ENCODE peak calls at places on chromosomes 7 and 10, in six cellular contexts. M is upper lobe of left lung, H is uterus, E is heart right ventricle, C is A549, O is left ventricle myocardium inferior. W is an unnamed sample.

GRCh38 chr10:70914316-70914864 is 26.0 kb upstream of the PCBD1 start:
- DNase-seq in C (no peak), E (no peak), M (no peak), H (no peak), O (no peak), W (no peak)

GRCh38 chr7:919114-919442 is 35.4 kb downstream of the ADAP1 start:
- DNase-seq in C (no peak), E (no peak), M (peak; percentile 73), H (peak; percentile 11), O (peak; percentile 7), W (no peak)

GRCh38 chr7:524800-525199 is 5.2 kb upstream of the PDGFA start:
- DNase-seq in E (no peak), H (no peak), O (no peak), M (no peak), C (no peak), W (no peak)

GRCh38 chr7:94656925-94657731 is 1.2 kb upstream of the SGCE start:
- DNase-seq in O (no peak), C (no peak), E (no peak), M (no peak), H (peak; percentile 17), W (no peak)

GRCh38 chr7:91137969-91138368 is 126.3 kb upstream of the FZD1 start:
- DNase-seq in E (no peak), M (no peak), C (no peak), O (no peak), H (no peak), W (no peak)

GRCh38 chr10:45463244-45464116 is 89.5 kb downstream of the ALOX5 start:
- DNase-seq in O (peak; percentile 19), H (no peak), C (no peak), M (peak; percentile 74), E (no peak), W (no peak)

GRCh38 chr10:5504146-5505072 is 5.0 kb upstream of the CALML5 start:
- DNase-seq in E (no peak), O (no peak), C (no peak), H (no peak), M (no peak), W (no peak)

GRCh38 chr7:98724591-98724990 is 107.5 kb downstream of the NPTX2 start:
- DNase-seq in O (no peak), E (no peak), H (no peak), C (no peak), M (no peak), W (no peak)

GRCh38 chr10:132306341-132306685 is 1.4 kb downstream of the STK32C start:
- DNase-seq in C (no peak), M (peak; percentile 72), O (no peak), E (no peak), H (no peak), W (no peak)

GRCh38 chr7:96598421-96598820 is 111.2 kb downstream of the SEM1 start:
- DNase-seq in H (no peak), E (no peak), C (no peak), M (no peak), O (no peak), W (no peak)

GRCh38 chr7:122674502-122674901 is 24.4 kb downstream of the RNF133 start:
- DNase-seq in M (no peak), H (no peak), O (no peak), E (no peak), C (no peak), W (no peak)

GRCh38 chr10:69474688-69475432 is 23.6 kb downstream of the TSPAN15 start:
- DNase-seq in C (peak; percentile 57), M (no peak), E (no peak), O (no peak), H (no peak), W (no peak)

GRCh38 chr10:122642726-122643605 is 56.7 kb downstream of the C10orf120 start:
- DNase-seq in H (no peak), E (no peak), M (peak; percentile 43), C (no peak), O (no peak), W (no peak)

GRCh38 chr7:19939746-19940145 is 166.3 kb upstream of the TMEM196 start:
- DNase-seq in O (no peak), E (no peak), M (no peak), C (no peak), H (no peak), W (no peak)

GRCh38 chr7:83546586-83546985 is 102.4 kb downstream of the SEMA3E start:
- DNase-seq in C (no peak), M (no peak), O (no peak), H (no peak), E (no peak), W (no peak)

GRCh38 chr10:92087750-92088395 is 164.3 kb downstream of the BTAF1 start:
- DNase-seq in E (peak; percentile 78), H (peak; percentile 55), O (peak; percentile 30), M (no peak), C (peak; percentile 83), W (peak; percentile 54)

GRCh38 chr7:140230862-140231778 is 54.3 kb upstream of the KDM7A start:
- DNase-seq in C (peak; percentile 71), M (peak; percentile 88), O (peak; percentile 42), H (peak; percentile 21), E (peak; percentile 34), W (no peak)

GRCh38 chr7:151244156-151244870 is 4.2 kb downstream of the SMARCD3 start:
- DNase-seq in C (peak; percentile 73), O (no peak), H (no peak), M (no peak), E (no peak), W (no peak)

GRCh38 chr7:29106128-29106988 is 40.0 kb downstream of the CPVL start:
- DNase-seq in M (no peak), C (no peak), H (peak; percentile 33), O (no peak), E (peak; percentile 67), W (peak; percentile 7)

GRCh38 chr10:72720814-72721665 is 29.1 kb downstream of the MCU start:
- DNase-seq in O (no peak), M (no peak), E (no peak), C (no peak), H (no peak), W (no peak)

GRCh38 chr7:20299647-20300312 is 30.9 kb upstream of the ITGB8 start:
- DNase-seq in O (no peak), C (no peak), E (no peak), M (no peak), H (no peak), W (no peak)

GRCh38 chr10:34760606-34761005 is 54.5 kb downstream of the PARD3 start:
- DNase-seq in C (no peak), M (no peak), O (peak; percentile 42), E (no peak), H (no peak), W (no peak)

GRCh38 chr7:107810626-107811025 is 7.6 kb upstream of the SLC26A3 start:
- DNase-seq in E (no peak), M (no peak), H (no peak), C (no peak), O (no peak), W (no peak)

GRCh38 chr10:125060851-125061556 is 99.4 kb downstream of the CTBP2 start:
- DNase-seq in M (peak; percentile 77), O (peak; percentile 85), C (peak; percentile 64), E (peak; percentile 86), H (peak; percentile 79), W (peak; percentile 52)

GRCh38 chr10:47404446-47404845 is 20.4 kb upstream of the ZNF488 start:
- DNase-seq in M (no peak), E (no peak), O (no peak), H (peak; percentile 6), C (no peak), W (no peak)
- H3K27ac ChIP-seq in M (no peak overlapping the region), E (no peak overlapping the region), O (no peak overlapping the region), H (no peak overlapping the region), C (peak overlapping the region; percentile 97), W (no peak overlapping the region)

DNA sequence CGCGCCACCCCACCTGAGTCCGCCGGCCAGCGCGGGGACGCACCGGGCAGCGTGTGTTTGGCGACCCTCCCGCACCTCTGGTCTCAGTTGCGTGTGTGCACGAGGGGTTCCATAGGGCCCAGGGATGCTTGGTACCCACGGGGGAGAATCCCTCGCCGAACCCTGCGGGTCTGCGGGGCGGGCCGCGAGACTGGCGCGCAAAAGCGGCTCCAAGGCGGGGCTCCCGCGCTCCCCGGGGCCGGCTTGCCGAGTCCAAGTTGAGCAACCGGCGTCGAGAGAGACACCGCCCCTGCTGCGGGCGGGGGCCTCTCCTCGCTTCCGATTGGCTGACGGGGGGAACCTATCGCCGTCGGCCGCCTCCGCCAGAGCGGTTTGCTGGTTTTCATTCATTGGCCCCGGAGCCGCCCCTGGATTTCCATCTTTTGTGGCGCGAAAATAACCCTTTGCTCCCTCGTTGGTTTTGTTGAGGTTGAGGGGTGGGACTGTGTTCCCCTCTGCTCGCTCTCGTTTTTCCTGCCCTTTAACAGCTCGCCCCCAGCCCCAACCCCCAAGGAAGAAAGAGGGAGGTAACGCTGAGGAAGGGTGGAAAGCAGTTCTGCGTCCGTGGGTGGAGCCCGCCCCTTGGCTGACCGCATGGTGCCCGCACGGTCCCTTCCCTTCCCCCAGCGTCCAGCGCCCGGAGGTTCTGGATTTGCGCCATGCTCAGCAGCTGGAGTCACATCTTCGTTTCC is 4.0 kb upstream of the IGF2BP3 start:
- DNase-seq in M (peak; percentile 92), O (peak; percentile 60), E (no peak), H (no peak), C (peak; percentile 93), W (no peak)
- H3K27ac ChIP-seq in M (no peak overlapping the region), O (no peak overlapping the region), E (no peak overlapping the region), H (no peak overlapping the region), C (peak overlapping the region; percentile 97), W (no peak overlapping the region)

DNA sequence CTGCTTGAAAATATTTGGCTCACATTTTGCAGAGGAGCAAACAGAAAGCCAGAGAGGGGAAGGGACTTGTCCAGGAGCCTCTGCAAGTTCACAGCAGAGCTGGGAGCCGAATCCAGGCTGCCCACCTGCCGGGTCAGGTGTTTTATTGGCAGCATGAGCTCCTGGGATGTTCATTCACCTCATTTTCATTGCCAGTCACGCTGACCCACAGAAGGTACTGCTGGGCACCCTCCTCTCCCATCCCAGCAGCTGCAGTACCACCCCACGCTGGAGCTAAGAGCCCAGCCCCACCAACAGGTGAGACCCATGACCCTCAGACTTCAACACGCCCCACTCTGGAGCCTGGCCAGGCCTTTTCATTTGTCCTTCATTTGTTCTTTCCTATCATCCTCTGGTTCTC is 102.7 kb downstream of the GRID1 start:
- DNase-seq in E (no peak), C (no peak), O (no peak), M (no peak), H (no peak), W (no peak)
- H3K27ac ChIP-seq in E (no peak overlapping the region), C (no peak overlapping the region), O (no peak overlapping the region), M (no peak overlapping the region), H (no peak overlapping the region), W (peak overlapping the region; percentile 95)

GRCh38 chr7:42143605-42144252 is 93.3 kb downstream of the GLI3 start:
- DNase-seq in H (no peak), O (no peak), C (no peak), E (no peak), M (no peak), W (no peak)
- H3K27ac ChIP-seq in H (peak overlapping the region; percentile 32), O (no peak overlapping the region), C (no peak overlapping the region), E (no peak overlapping the region), M (no peak overlapping the region), W (no peak overlapping the region)

DNA sequence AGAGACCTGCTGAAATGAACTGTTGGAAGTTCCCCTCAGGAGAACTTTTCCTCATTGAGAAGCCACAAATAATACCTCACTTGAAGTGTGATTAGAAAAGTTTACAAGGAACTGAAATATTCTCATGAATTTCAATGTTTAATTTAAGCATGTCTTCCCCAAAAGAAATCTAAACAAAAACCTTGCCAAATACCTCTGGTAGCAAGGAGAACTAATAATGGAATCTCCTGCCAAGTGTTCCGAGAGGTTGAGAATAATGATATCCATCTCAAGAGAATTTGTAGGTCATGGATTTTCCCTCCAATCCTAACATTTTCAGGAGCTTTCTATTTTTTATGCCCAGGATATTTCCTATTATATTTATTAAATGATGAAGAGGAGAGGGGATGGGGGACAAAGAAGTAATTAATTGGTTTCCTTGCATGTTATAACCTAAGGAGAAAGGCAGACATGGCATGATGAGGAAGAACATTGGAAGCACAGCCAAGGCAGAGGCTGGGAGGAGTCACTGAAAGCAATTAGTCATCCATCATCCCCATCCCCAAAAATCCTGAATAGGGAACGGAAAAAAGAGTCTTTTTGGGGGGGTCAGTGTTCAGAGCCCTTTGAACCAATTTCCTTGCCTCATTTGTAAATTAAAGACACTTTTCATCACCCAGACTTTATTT is 93.6 kb upstream of the IL6 start:
- DNase-seq in E (no peak), H (no peak), M (no peak), O (no peak), C (no peak), W (no peak)
- H3K27ac ChIP-seq in E (no peak overlapping the region), H (no peak overlapping the region), M (no peak overlapping the region), O (peak overlapping the region; percentile 9), C (no peak overlapping the region), W (no peak overlapping the region)